ENCODE peak calls at places on chromosomes 7 and 10, in four cellular contexts. One of them, this sample, is unnamed. For H3K27me3 and H3K4me1, the result is how much of the 10 kb centered on the place peaks cover.

GRCh38 chr10:133013478-133013877 is 71.1 kb upstream of the CFAP46 start:
- DNase-seq in prostate gland: no peak
- DNase-seq in cardiac muscle cell: no peak
- DNase-seq in lung: peak
- DNase-seq in this sample: no peak

GRCh38 chr7:108226723-108227359 is 96.7 kb upstream of the LAMB4 start:
- DNase-seq in prostate gland: no peak
- DNase-seq in cardiac muscle cell: no peak
- DNase-seq in lung: no peak
- DNase-seq in this sample: no peak

GRCh38 chr10:63703113-63703670 is 182.0 kb downstream of the REEP3 start:
- DNase-seq in prostate gland: no peak
- DNase-seq in cardiac muscle cell: no peak
- DNase-seq in lung: no peak
- DNase-seq in this sample: no peak

GRCh38 chr7:48298779-48299178 is 127.5 kb downstream of the ABCA13 start:
- DNase-seq in prostate gland: no peak
- DNase-seq in cardiac muscle cell: no peak
- DNase-seq in lung: no peak
- DNase-seq in this sample: no peak

GRCh38 chr7:130281227-130281626 is 11.7 kb upstream of the CPA4 start:
- DNase-seq in prostate gland: no peak
- DNase-seq in cardiac muscle cell: no peak
- DNase-seq in lung: no peak
- DNase-seq in this sample: no peak

GRCh38 chr7:145698526-145699262 is 417.9 kb upstream of the CNTNAP2 start:
- DNase-seq in prostate gland: no peak
- DNase-seq in cardiac muscle cell: no peak
- DNase-seq in lung: no peak
- DNase-seq in this sample: no peak

GRCh38 chr7:28174901-28175661 is 5.5 kb downstream of the JAZF1 start:
- DNase-seq in prostate gland: no peak
- DNase-seq in cardiac muscle cell: no peak
- DNase-seq in lung: no peak
- DNase-seq in this sample: no peak

GRCh38 chr7:91291902-91292301 is 27.7 kb downstream of the FZD1 start:
- DNase-seq in prostate gland: no peak
- DNase-seq in cardiac muscle cell: no peak
- DNase-seq in lung: no peak
- DNase-seq in this sample: no peak

GRCh38 chr10:70981936-70982335 is 93.6 kb upstream of the PCBD1 start:
- DNase-seq in prostate gland: no peak
- DNase-seq in cardiac muscle cell: no peak
- DNase-seq in lung: no peak
- DNase-seq in this sample: no peak

GRCh38 chr10:123573236-123574147 is 92.7 kb upstream of the GPR26 start:
- DNase-seq in prostate gland: peak
- DNase-seq in cardiac muscle cell: peak
- DNase-seq in lung: peak
- DNase-seq in this sample: peak

GRCh38 chr10:69801434-69802315 is at the start of gene COL13A1:
- DNase-seq in prostate gland: peak
- DNase-seq in cardiac muscle cell: peak
- DNase-seq in lung: no peak
- DNase-seq in this sample: peak

GRCh38 chr7:43076189-43076605 is 36.2 kb upstream of the HECW1 start:
- DNase-seq in prostate gland: no peak
- DNase-seq in cardiac muscle cell: no peak
- DNase-seq in lung: no peak
- DNase-seq in this sample: no peak

GRCh38 chr10:126243976-126244375 is 144.3 kb downstream of the ADAM12 start:
- DNase-seq in prostate gland: no peak
- DNase-seq in cardiac muscle cell: no peak
- DNase-seq in lung: no peak
- DNase-seq in this sample: no peak

GRCh38 chr7:150722403-150723065 is 6.1 kb downstream of the GIMAP1 start:
- DNase-seq in prostate gland: no peak
- DNase-seq in cardiac muscle cell: no peak
- DNase-seq in lung: peak
- DNase-seq in this sample: no peak

DNA sequence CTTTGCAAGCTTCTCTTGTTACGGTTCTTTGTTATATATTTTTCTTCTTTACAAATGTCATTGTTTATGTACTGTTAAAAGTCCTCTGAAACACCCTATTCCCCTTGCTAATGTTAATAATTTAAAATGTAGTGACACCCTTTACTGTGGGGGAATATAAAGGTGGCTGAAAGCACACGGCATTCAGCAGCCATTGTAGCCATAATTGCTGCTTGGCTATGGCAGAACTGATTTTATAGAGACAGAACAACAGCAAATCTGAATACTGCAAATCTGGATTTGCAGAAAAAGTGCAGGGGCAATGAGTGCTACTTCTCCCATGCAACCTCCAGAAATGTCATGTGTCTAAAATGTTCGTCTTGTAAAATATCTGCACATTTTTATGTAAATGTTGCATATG is 3.7 kb upstream of the WASL start:
- DNase-seq in prostate gland: no peak
- DNase-seq in cardiac muscle cell: no peak
- DNase-seq in lung: no peak
- DNase-seq in this sample: no peak
- H3K27me3 ChIP-seq in prostate gland: under half
- H3K27me3 ChIP-seq in cardiac muscle cell: under half
- H3K27me3 ChIP-seq in lung: under half
- H3K27me3 ChIP-seq in this sample: under half

GRCh38 chr10:78772486-78772885 is 296.3 kb upstream of the ZMIZ1 start:
- DNase-seq in prostate gland: no peak
- DNase-seq in cardiac muscle cell: no peak
- DNase-seq in lung: no peak
- DNase-seq in this sample: no peak
- H3K4me1 ChIP-seq in prostate gland: under half
- H3K4me1 ChIP-seq in cardiac muscle cell: under half
- H3K4me1 ChIP-seq in lung: under half
- H3K4me1 ChIP-seq in this sample: under half

DNA sequence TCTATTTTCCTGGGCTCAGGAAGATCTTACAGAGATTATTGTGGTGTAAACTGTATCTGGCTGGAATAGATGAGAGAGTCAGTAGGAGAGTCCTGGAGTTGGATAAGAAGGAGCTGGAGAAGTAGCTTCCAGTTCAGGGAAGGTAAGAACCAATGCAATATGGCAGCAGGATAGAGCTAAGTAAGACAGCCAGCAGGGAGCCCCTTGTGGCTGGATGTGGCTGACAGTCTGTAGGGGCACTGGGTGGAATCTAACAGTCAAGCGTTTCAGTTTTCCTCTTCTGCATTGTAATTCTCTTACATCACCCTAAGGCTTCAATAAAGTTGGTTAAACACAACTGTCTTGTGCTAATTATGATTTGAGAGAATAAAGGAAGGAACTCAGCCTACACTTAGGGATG is 105.8 kb upstream of the EEPD1 start:
- DNase-seq in prostate gland: no peak
- DNase-seq in cardiac muscle cell: no peak
- DNase-seq in lung: no peak
- DNase-seq in this sample: no peak
- TF ChIP-seq CTCF in prostate gland: no peak
- TF ChIP-seq CTCF in cardiac muscle cell: peak
- TF ChIP-seq CTCF in lung: no peak
- TF ChIP-seq CTCF in this sample: no peak

GRCh38 chr7:100963386-100963785 is 6.0 kb upstream of the MUC12 start:
- DNase-seq in prostate gland: no peak
- DNase-seq in cardiac muscle cell: no peak
- DNase-seq in lung: no peak
- DNase-seq in this sample: no peak
- H3K27me3 ChIP-seq in prostate gland: under half
- H3K27me3 ChIP-seq in cardiac muscle cell: half or more
- H3K27me3 ChIP-seq in lung: under half
- H3K27me3 ChIP-seq in this sample: under half

DNA sequence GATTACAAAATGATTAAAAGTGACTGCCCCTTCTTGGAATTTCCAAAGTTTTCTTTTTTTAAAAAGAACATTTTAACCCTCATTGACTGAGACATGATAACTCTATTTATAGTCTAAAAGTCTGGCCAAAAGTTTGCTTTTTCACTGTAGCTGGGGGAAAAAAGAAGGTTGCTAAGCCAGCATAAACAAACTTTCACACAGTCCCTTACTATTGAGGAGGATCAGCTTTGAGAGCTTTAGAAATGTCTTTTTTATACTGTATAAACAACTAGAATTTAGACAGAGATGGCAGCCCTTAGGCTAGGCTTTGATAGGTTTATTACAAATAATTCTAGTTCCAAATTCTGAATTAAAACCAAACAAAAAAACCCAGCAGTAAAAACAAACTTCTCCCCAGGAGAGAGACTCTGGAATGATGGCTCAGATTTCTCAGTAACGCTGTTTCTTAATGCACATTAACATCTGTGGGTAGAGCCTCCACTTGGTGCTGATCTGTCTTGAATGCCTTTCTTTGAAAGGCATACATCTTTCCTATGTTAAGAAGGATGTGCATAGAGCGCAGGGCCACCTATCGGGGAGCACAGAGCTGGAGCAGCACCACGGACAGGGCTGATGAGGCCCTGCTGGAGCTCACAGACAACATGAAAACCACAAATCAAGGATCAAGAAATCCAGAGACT is 100.9 kb upstream of the PDLIM1 start:
- DNase-seq in prostate gland: no peak
- DNase-seq in cardiac muscle cell: peak
- DNase-seq in lung: no peak
- DNase-seq in this sample: no peak
- H3K4me1 ChIP-seq in prostate gland: under half
- H3K4me1 ChIP-seq in cardiac muscle cell: under half
- H3K4me1 ChIP-seq in lung: under half
- H3K4me1 ChIP-seq in this sample: under half

This sample was measured in Caco-2.